ENCODE peak calls at places on chromosomes 4 and X, in six cellular contexts. S, Z, H, M, W and B are unnamed samples.

GRCh38 chrX:106730385-106730784 is 3.9 kb downstream of the RNF128 start:
- DNase-seq in W (no peak), M (no peak), S (no peak), H (no peak), Z (no peak), B (no peak)

GRCh38 chr4:5885733-5886132 is 7.2 kb downstream of the CRMP1 start:
- DNase-seq in Z (no peak), W (no peak), H (no peak), M (no peak), S (no peak), B (no peak)

GRCh38 chr4:74152841-74153240 is 5.1 kb upstream of the MTHFD2L start:
- DNase-seq in S (no peak), Z (no peak), M (no peak), W (no peak), H (no peak), B (no peak)

GRCh38 chrX:133375558-133376340 is 39.5 kb downstream of the GPC4 start:
- DNase-seq in H (no peak), S (no peak), M (no peak), W (peak), Z (no peak), B (no peak)

GRCh38 chrX:115226929-115227328 is 7.0 kb downstream of the LRCH2 start:
- DNase-seq in Z (no peak), W (no peak), M (peak), S (no peak), H (no peak), B (no peak)

GRCh38 chr4:141711211-141711610 is 74.8 kb downstream of the IL15 start:
- DNase-seq in H (no peak), M (no peak), Z (no peak), S (no peak), W (peak), B (no peak)

GRCh38 chrX:49951524-49952193 is 29.3 kb downstream of the CLCN5 start:
- DNase-seq in H (no peak), S (no peak), W (no peak), M (no peak), Z (no peak), B (no peak)

GRCh38 chr4:48262926-48263325 is 6.7 kb downstream of the TEC start:
- DNase-seq in S (no peak), Z (no peak), M (no peak), W (peak), H (no peak), B (no peak)

GRCh38 chrX:2325076-2325784 is 175.5 kb downstream of the DHRSX start:
- DNase-seq in W (peak), S (no peak), Z (no peak), H (no peak), M (peak), B (no peak)